ENCODE peak calls at places on chromosomes 5 and 9, in five cellular contexts. X, O, R, Q and W are unnamed samples. For H3K4me1, the result is how much of the 10 kb centered on the place peaks cover.

GRCh38 chr5:10219068-10219467 is 30.6 kb downstream of the ATPSCKMT start:
- DNase-seq in X (no peak), O (no peak), R (no peak), Q (no peak), W (no peak)

GRCh38 chr9:132090771-132091170 is 11.1 kb upstream of the MED27 start:
- DNase-seq in X (no peak), O (no peak), R (no peak), Q (no peak), W (no peak)

GRCh38 chr5:177985430-177986040 is 10.5 kb downstream of the PROP1 start:
- DNase-seq in X (no peak), O (no peak), R (no peak), Q (no peak), W (no peak)

GRCh38 chr9:32518276-32518675 is 7.7 kb downstream of the RIGI start:
- DNase-seq in X (no peak), O (no peak), R (no peak), Q (no peak), W (no peak)

GRCh38 chr5:38433160-38433861 is 123.1 kb downstream of the LIFR start:
- DNase-seq in X (no peak), O (no peak), R (no peak), Q (no peak), W (no peak)

GRCh38 chr9:127116088-127116726 is 6.2 kb downstream of the ANGPTL2 start:
- DNase-seq in X (no peak), O (no peak), R (no peak), Q (no peak), W (no peak)

GRCh38 chr9:33143241-33143642 is 23.9 kb downstream of the B4GALT1 start:
- DNase-seq in X (no peak), O (peak), R (peak), Q (no peak), W (no peak)

GRCh38 chr9:137045294-137046093 is 483 bp downstream of the NPDC1 start:
- DNase-seq in X (no peak), O (no peak), R (no peak), Q (peak), W (no peak)

GRCh38 chr5:15889001-15889400 is 290.6 kb downstream of the MARCHF11 start:
- DNase-seq in X (no peak), O (no peak), R (no peak), Q (no peak), W (no peak)

GRCh38 chr9:13139641-13140171 is 139.8 kb downstream of the MPDZ start:
- DNase-seq in X (no peak), O (no peak), R (peak), Q (no peak), W (no peak)

GRCh38 chr5:122327110-122327509 is 15.1 kb downstream of the SNCAIP start:
- DNase-seq in X (no peak), O (no peak), R (no peak), Q (no peak), W (no peak)

GRCh38 chr5:79200573-79201183 is 35.3 kb upstream of the JMY start:
- DNase-seq in X (no peak), O (no peak), R (peak), Q (peak), W (no peak)

GRCh38 chr5:125160787-125161502 is 414.5 kb upstream of the ZNF608 start:
- DNase-seq in X (no peak), O (no peak), R (no peak), Q (peak), W (no peak)

GRCh38 chr5:75964008-75964407 is 119.2 kb upstream of the SV2C start:
- DNase-seq in X (no peak), O (no peak), R (no peak), Q (no peak), W (no peak)

GRCh38 chr9:13580760-13581159 is 301.3 kb upstream of the MPDZ start:
- DNase-seq in X (no peak), O (no peak), R (no peak), Q (no peak), W (no peak)

GRCh38 chr5:119343766-119344165 is 12.1 kb upstream of the TNFAIP8 start:
- DNase-seq in X (no peak), O (no peak), R (no peak), Q (no peak), W (no peak)

GRCh38 chr5:119342414-119342813 is 13.4 kb upstream of the TNFAIP8 start:
- DNase-seq in X (no peak), O (no peak), R (no peak), Q (no peak), W (no peak)

GRCh38 chr5:119343042-119343441 is 12.8 kb upstream of the TNFAIP8 start:
- DNase-seq in X (no peak), O (no peak), R (no peak), Q (no peak), W (no peak)

GRCh38 chr5:119345861-119346260 is 10.0 kb upstream of the TNFAIP8 start:
- DNase-seq in X (no peak), O (no peak), R (no peak), Q (no peak), W (no peak)

DNA sequence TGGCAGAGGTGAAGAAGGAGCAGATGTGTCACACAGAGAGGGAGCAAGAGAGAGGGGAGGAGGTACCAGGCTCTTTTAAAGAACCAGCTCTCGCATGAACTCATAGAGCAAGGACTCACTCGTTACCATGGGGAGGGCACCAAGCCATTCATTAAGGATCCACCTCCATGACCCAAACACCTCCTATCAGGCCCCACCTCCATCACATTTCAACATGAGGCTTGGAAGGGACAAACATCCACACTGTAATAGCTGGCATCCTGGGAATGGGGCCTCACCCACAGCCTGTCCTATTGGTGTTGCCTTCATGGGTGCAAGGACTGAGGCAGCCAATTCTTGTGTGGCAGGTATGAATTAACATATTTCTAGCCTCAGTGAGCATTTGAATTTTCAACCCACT is 11.6 kb upstream of the TNFAIP8 start:
- DNase-seq in X (no peak), O (no peak), R (no peak), Q (no peak), W (no peak)
- H3K4me1 ChIP-seq in X (under half), O (under half), R (under half), Q (under half), W (under half)

DNA sequence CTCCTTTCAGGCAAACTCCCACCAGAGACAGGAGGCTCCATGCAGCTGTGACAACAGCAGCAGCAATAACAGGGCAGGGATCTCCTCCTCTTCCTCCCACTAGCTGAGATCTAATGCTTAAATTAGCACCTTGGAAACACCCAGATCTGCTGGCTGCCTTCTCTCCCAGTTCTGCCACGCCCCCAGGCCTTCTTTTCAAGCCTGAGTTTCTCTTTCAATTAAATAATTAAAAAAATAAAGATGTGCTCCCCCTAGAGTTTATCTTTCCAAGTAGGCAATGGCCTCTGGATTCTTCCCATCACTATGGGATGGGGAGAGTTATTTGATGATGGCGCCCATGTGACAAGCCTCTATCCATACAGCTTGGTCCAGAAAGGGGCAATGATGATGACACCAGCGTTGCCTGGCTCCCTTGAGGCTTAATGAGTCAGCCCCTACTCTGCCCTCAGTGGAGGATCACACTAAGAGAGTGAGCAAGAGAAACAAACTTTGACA is 3.8 kb downstream of the FAM219A start:
- DNase-seq in X (peak), O (no peak), R (no peak), Q (no peak), W (no peak)
- TF ChIP-seq CTCF in X (no peak), O (no peak), R (no peak), Q (no peak), W (no peak)

DNA sequence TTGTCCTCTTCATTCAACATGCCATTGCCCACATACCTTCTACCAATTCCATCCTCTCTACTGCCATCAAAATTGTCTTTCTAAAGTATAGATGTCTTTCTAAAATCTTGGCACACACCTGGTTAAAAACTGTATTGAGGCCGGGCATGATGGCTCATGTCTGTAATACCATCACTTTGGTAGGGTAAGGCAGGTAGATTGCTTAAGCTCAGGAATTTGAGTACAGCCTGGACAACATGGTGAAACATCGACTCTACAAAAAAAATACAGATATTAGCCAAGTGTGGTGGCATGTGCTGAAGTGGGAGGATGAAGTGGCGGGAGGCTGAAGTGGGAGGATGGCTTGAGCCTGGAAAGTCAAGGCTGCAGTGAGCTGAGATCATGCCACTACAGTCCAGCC is 412.1 kb downstream of the TMEM38B start:
- DNase-seq in X (no peak), O (no peak), R (no peak), Q (no peak), W (no peak)
- H3K27ac ChIP-seq in X (no peak), O (no peak), R (no peak), Q (no peak), W (no peak)

GRCh38 chr5:5421961-5422818 is at the start of gene ICE1:
- DNase-seq in X (peak), O (peak), R (peak), Q (peak), W (peak)
- H3K4me1 ChIP-seq in X (under half), O (half or more), R (half or more), Q (under half), W (under half)

DNA sequence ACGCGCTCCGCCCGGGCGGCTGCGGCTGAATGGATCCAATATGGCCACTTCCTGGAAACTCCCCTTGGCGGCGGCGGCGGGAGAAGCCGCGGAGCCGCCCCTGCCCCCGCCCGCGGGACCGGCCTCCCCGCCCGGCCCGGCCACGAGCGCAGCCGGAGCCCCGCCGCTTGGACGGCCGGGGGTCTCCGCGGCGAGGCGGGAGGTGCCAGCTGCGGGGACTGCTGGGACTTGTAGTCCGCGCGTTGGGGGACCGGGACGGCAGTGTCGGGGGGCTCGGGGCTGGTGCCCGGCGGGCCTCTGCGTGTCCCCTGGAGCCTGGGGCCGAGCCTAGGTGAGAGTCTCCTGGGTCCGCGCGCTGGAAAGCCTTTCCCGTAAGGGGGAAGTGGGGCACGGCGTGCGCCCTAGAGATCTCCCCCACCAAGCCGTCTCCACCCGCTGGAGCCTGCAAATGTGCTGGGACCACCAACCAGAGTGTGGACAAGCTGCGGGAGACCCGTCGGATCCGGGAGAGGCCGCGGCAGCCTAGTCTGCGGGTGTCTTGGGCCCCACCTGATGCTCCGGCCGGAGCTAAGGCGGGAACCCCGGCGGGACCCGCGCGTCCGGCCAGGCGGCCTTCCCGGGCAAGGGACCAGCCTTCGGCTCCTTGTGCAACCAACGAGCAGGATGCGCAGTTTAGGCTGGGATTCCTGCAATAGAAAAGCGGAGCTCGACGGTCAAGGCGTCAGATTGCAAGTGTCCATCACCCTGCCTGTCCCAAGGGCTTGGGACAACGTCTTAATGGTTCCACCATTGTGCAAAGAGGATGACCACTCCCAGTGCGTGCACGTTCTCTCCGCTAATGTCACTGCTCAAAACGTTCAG is at the start of gene SEPTIN8:
- DNase-seq in X (no peak), O (no peak), R (no peak), Q (peak), W (no peak)
- TF ChIP-seq CTCF in X (no peak), O (no peak), R (no peak), Q (no peak), W (no peak)

DNA sequence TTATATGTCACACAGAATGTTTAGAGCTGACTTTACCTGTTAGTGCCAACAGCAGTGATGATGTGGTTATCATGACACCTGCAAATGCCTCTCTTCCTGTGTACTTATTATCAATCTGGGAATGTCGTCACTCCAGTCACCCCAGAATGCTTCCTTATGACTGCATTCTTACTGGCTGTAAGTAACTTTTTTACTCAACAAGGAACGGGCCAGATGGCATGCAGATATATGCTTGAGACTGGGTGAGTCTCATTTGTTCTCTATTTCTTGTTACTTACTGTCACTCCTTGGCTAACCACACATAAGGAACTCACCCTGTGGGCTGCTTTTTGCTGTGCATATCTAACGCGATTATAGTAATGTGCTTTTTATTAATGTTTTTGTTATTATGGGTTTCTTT is 385.5 kb upstream of the MEF2C start:
- DNase-seq in X (no peak), O (no peak), R (no peak), Q (no peak), W (no peak)
- H3K27ac ChIP-seq in X (no peak), O (no peak), R (no peak), Q (no peak), W (no peak)

DNA sequence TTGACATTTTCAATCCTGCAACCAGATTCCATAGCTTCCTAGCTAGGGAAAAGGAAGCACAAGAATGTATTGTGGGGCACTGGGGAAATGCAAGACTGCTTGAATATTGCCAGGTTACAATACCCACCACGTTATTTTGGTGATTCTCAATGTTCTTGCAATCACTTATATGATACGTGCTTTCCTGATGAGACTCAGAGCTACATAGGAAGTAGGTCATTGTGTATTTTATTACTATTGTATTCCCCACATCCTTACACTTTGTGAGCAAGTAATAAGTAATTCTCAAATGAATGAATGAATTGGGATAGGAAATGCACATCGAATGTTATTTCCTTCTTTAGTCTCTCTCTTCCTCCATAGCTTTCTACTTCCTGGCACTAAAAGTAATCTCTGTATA is 217.2 kb upstream of the CD180 start:
- DNase-seq in X (no peak), O (no peak), R (no peak), Q (no peak), W (no peak)
- H3K4me1 ChIP-seq in X (under half), O (under half), R (under half), Q (under half), W (under half)

GRCh38 chr5:176817864-176818377 is 7.6 kb downstream of the UNC5A start:
- DNase-seq in X (no peak), O (no peak), R (no peak), Q (peak), W (no peak)
- TF ChIP-seq CTCF in X (peak), O (no peak), R (peak), Q (peak), W (no peak)

DNA sequence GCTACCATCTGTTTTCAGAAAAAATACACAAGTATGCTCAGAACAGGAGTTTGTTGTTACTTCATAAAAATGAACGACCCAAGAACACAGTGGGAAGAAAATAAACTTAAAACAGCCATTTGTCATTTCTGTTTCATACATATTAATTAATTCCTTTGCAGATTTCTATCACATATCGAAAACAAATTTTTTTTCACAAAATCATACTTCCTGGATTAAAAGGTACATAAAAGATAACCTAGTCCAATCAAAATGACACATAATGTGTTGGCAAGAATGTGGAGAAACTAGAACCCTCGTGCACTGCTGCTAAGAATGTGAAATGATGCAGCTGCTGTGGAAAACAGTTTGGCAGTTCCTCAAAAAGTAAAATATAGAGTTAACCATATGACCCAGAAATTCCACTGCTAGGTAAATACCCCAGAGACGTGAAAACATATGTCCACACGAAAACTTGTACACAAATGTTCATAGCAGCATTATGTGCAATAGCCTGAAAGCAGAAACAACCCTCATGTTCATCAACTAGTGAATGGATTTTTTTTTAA is 46.0 kb downstream of the MYO10 start:
- DNase-seq in X (no peak), O (no peak), R (no peak), Q (no peak), W (no peak)
- H3K27ac ChIP-seq in X (peak), O (no peak), R (no peak), Q (no peak), W (no peak)

DNA sequence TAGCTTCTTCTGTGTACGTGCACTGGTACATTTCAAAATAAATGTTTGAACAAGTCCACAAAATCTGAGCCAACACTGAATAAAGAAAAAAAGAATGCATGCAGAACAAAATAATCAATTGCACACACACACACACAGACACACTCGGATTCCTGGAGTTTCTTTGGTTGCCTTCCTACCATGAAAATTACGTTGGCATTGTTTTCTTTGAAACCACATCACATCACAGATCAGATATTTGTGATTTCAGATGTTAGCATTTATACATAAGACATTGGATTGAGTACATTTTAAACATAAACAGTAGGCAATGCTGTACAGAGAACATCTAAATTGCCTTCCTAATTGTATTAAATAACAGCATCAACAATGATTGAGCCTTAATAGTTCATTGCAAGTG is 101.5 kb upstream of the IFNE start:
- DNase-seq in X (no peak), O (no peak), R (no peak), Q (no peak), W (no peak)
- H3K4me1 ChIP-seq in X (half or more), O (under half), R (under half), Q (under half), W (under half)